ENCODE peak calls at places on chromosome 19, in nine cellular contexts. P is GOT3; S is HFFc6; Y is CD4-positive, alpha-beta T cell; Q is astrocyte; R is AML-193; A is neural crest cell; G is stimulated activated CD8-positive, alpha-beta memory T cell treated with anti-CD3 and anti-CD28 coated beads, Interleukin-12 subunit alpha, Interleukin-12 subunit beta, amount 100 ng/mL, for 4 hours; D is T follicular helper cell. I is an unnamed sample.

GRCh38 chr19:51339687-51340656 is 2.0 kb downstream of the VSIG10L start:
- DNase-seq in A (peak), S (peak), Q (peak), G (peak), Y (peak), D (peak), P (peak), R (peak), I (peak)

GRCh38 chr19:1009043-1009975 is 9.1 kb downstream of the GRIN3B start:
- DNase-seq in A (no peak), S (peak), P (no peak), Q (no peak), G (no peak), R (no peak), D (no peak), Y (no peak), I (peak)

GRCh38 chr19:47742636-47743035 is 2.7 kb upstream of the NOP53 start:
- DNase-seq in Q (peak), S (no peak), R (no peak), A (no peak), D (no peak), Y (no peak), P (no peak), G (no peak), I (peak)

GRCh38 chr19:12721656-12722565 is 1.8 kb downstream of the TNPO2 start:
- DNase-seq in A (peak), P (no peak), Q (peak), R (no peak), S (peak), D (peak), G (no peak), Y (peak), I (peak)

GRCh38 chr19:49442793-49443365 is 1.6 kb upstream of the SLC17A7 start:
- DNase-seq in R (peak), Y (peak), Q (peak), P (peak), G (no peak), S (peak), A (peak), D (peak), I (peak)

GRCh38 chr19:36745870-36746269 is 26.7 kb downstream of the ZNF850 start:
- DNase-seq in Q (no peak), Y (no peak), A (no peak), D (no peak), P (no peak), S (no peak), G (no peak), R (no peak), I (no peak)

GRCh38 chr19:41298327-41298964 is 11.5 kb upstream of the CCDC97 start:
- DNase-seq in R (no peak), S (peak), P (no peak), G (no peak), D (peak), A (no peak), Y (peak), Q (peak), I (peak)

GRCh38 chr19:34316741-34317241 is 48.2 kb upstream of the GPI start:
- DNase-seq in R (no peak), Q (peak), S (peak), A (no peak), G (no peak), D (no peak), P (no peak), Y (no peak), I (peak)

GRCh38 chr19:12656899-12657571 is 9.5 kb downstream of the MAN2B1 start:
- DNase-seq in Y (no peak), G (no peak), A (no peak), P (no peak), D (no peak), Q (no peak), R (no peak), S (no peak), I (no peak)

GRCh38 chr19:47284324-47284899 is 9.7 kb downstream of the INAFM1 start:
- DNase-seq in Q (peak), P (no peak), G (no peak), S (peak), Y (no peak), R (peak), A (peak), D (peak), I (peak)

GRCh38 chr19:30229524-30230174 is 142.5 kb upstream of the ZNF536 start:
- DNase-seq in Q (no peak), D (no peak), G (no peak), S (no peak), R (no peak), P (no peak), Y (no peak), A (no peak), I (no peak)

GRCh38 chr19:45560686-45561085 is 23.9 kb downstream of the OPA3 start:
- DNase-seq in G (no peak), S (no peak), Q (no peak), R (no peak), D (no peak), P (no peak), A (no peak), Y (no peak), I (no peak)

GRCh38 chr19:29664753-29665214 is 477 bp upstream of the PLEKHF1 start:
- DNase-seq in Y (no peak), Q (no peak), P (no peak), D (no peak), S (no peak), G (no peak), R (peak), A (no peak), I (no peak)

GRCh38 chr19:36058481-36059179 is 3.9 kb downstream of the WDR62 start:
- DNase-seq in D (no peak), R (no peak), A (no peak), Q (no peak), S (no peak), P (no peak), G (no peak), Y (no peak), I (no peak)

GRCh38 chr19:58545286-58546068 is 1.6 kb downstream of the TRIM28 start:
- DNase-seq in S (no peak), R (no peak), Y (no peak), A (no peak), Q (no peak), D (no peak), P (no peak), G (no peak), I (no peak)

GRCh38 chr19:40191836-40192646 is 815 bp downstream of the MAP3K10 start:
- DNase-seq in R (no peak), A (peak), Q (no peak), G (no peak), P (no peak), S (no peak), Y (peak), D (no peak), I (no peak)

GRCh38 chr19:6767081-6767356 is 216 bp downstream of the SH2D3A start:
- DNase-seq in G (no peak), S (no peak), P (no peak), R (no peak), Y (no peak), Q (no peak), D (no peak), A (no peak), I (no peak)

GRCh38 chr19:31960474-31960873 is 384.9 kb upstream of the ZNF507 start:
- DNase-seq in A (no peak), D (no peak), Q (no peak), S (no peak), Y (no peak), R (no peak), G (no peak), P (no peak), I (no peak)

GRCh38 chr19:45423589-45424190 is at the start of gene ERCC1:
- DNase-seq in S (peak), Q (peak), P (peak), A (peak), Y (no peak), G (no peak), R (peak), D (no peak), I (peak)

GRCh38 chr19:18415177-18415867 is 3.9 kb upstream of the SSBP4 start:
- DNase-seq in P (no peak), R (peak), D (no peak), A (no peak), S (peak), Q (peak), G (no peak), Y (no peak), I (peak)

GRCh38 chr19:30356951-30357579 is 15.1 kb upstream of the ZNF536 start:
- DNase-seq in Y (no peak), R (no peak), G (no peak), S (no peak), Q (no peak), D (no peak), A (no peak), P (no peak), I (no peak)

GRCh38 chr19:31448221-31448657 is 99.0 kb upstream of the TSHZ3 start:
- DNase-seq in S (peak), D (no peak), Y (no peak), P (no peak), G (no peak), Q (peak), R (no peak), A (no peak), I (no peak)

GRCh38 chr19:48654299-48655059 is 8.5 kb upstream of the CA11 start:
- DNase-seq in P (no peak), R (no peak), A (no peak), G (no peak), Q (no peak), Y (no peak), S (no peak), D (no peak), I (no peak)

GRCh38 chr19:35641515-35642151 is at the start of gene ETV2:
- DNase-seq in R (no peak), P (no peak), G (peak), Q (no peak), Y (peak), S (no peak), D (no peak), A (peak), I (no peak)

GRCh38 chr19:32464279-32464678 is 58.7 kb downstream of the DPY19L3 start:
- DNase-seq in Q (no peak), G (no peak), S (peak), A (no peak), D (no peak), P (no peak), Y (no peak), R (peak), I (peak)

GRCh38 chr19:10226376-10227214 is 4.5 kb downstream of the S1PR2 start:
- DNase-seq in A (peak), S (peak), Q (peak), R (no peak), P (no peak), Y (no peak), G (no peak), D (no peak), I (peak)

GRCh38 chr19:54159352-54160181 is at the start of gene LENG1:
- DNase-seq in S (peak), P (peak), Q (peak), G (peak), D (peak), Y (peak), R (peak), A (peak), I (peak)

GRCh38 chr19:34596115-34596514 is 80.8 kb downstream of the SCGB2B2 start:
- DNase-seq in G (no peak), Q (no peak), R (no peak), S (no peak), A (no peak), P (no peak), Y (no peak), D (no peak), I (no peak)

GRCh38 chr19:16143399-16144215 is at the start of gene HSH2D:
- DNase-seq in D (peak), S (no peak), R (peak), Y (peak), Q (no peak), P (no peak), G (peak), A (no peak), I (no peak)

GRCh38 chr19:16915135-16915534 is 26.3 kb downstream of the F2RL3 start:
- DNase-seq in D (no peak), S (no peak), Q (no peak), A (no peak), P (no peak), Y (no peak), G (no peak), R (no peak), I (no peak)

GRCh38 chr19:44890366-44891015 is 563 bp upstream of the TOMM40 start:
- DNase-seq in A (peak), P (peak), R (peak), G (no peak), Q (peak), D (no peak), Y (no peak), S (peak), I (peak)

GRCh38 chr19:4977299-4978174 is 8.6 kb downstream of the KDM4B start:
- DNase-seq in P (no peak), S (peak), D (no peak), A (no peak), Q (peak), R (no peak), Y (no peak), G (no peak), I (peak)

GRCh38 chr19:15300533-15301194 is 31.7 kb downstream of the BRD4 start:
- DNase-seq in Q (no peak), R (no peak), P (no peak), A (no peak), G (no peak), D (no peak), Y (no peak), S (peak), I (peak)

GRCh38 chr19:43895727-43896126 is 39.4 kb downstream of the ZNF45 start:
- DNase-seq in D (no peak), R (no peak), Q (no peak), S (no peak), G (no peak), Y (no peak), A (no peak), P (no peak), I (peak)

GRCh38 chr19:16229322-16229641 is 31.6 kb downstream of the AP1M1 start:
- DNase-seq in R (no peak), Q (no peak), S (no peak), A (no peak), G (no peak), Y (no peak), P (no peak), D (no peak), I (no peak)

GRCh38 chr19:11451942-11452813 is 16.7 kb downstream of the PRKCSH start:
- DNase-seq in Q (no peak), A (no peak), G (no peak), P (no peak), D (no peak), R (no peak), Y (no peak), S (no peak), I (no peak)

GRCh38 chr19:46428278-46429141 is at the start of gene PNMA8C:
- DNase-seq in G (peak), D (no peak), A (peak), S (peak), R (no peak), Y (peak), Q (peak), P (no peak), I (peak)

GRCh38 chr19:45499196-45500180 is 1.2 kb downstream of the PPM1N start:
- DNase-seq in Y (peak), R (no peak), A (peak), D (peak), S (no peak), G (peak), Q (no peak), P (no peak), I (no peak)

GRCh38 chr19:8371011-8371804 is 7.3 kb downstream of the ANGPTL4 start:
- DNase-seq in Y (no peak), P (no peak), A (no peak), G (no peak), R (no peak), D (no peak), S (no peak), Q (no peak), I (no peak)